ENCODE peak calls at places on chromosome 5, in five cellular contexts. One of them, this sample, is unnamed.
A peak's percentile ranks its signal among the peaks of the same experiment; 100 is the strongest.

GRCh38 chr5:126755593-126755992 is 21.3 kb upstream of the LMNB1 start:
- DNase-seq in GM12878: no peak
- DNase-seq in MM.1S: no peak
- DNase-seq in GM23248: no peak
- DNase-seq in trophoblast cell: no peak
- DNase-seq in this sample: no peak

GRCh38 chr5:37738057-37738691 is 101.7 kb downstream of the GDNF start:
- DNase-seq in trophoblast cell: peak; percentile 29
- DNase-seq in GM12878: peak; percentile 62
- DNase-seq in GM23248: peak; percentile 95
- DNase-seq in MM.1S: peak; percentile 93
- DNase-seq in this sample: peak; percentile 88

GRCh38 chr5:124956471-124957029 is 210.1 kb upstream of the ZNF608 start:
- DNase-seq in MM.1S: no peak
- DNase-seq in trophoblast cell: no peak
- DNase-seq in GM23248: no peak
- DNase-seq in GM12878: no peak
- DNase-seq in this sample: no peak

GRCh38 chr5:173004447-173004846 is 20.9 kb downstream of the ATP6V0E1 start:
- DNase-seq in trophoblast cell: no peak
- DNase-seq in GM12878: no peak
- DNase-seq in GM23248: no peak
- DNase-seq in MM.1S: no peak
- DNase-seq in this sample: no peak

GRCh38 chr5:102498271-102499034 is at the start of gene SLCO6A1:
- DNase-seq in trophoblast cell: no peak
- DNase-seq in GM23248: no peak
- DNase-seq in GM12878: no peak
- DNase-seq in MM.1S: no peak
- DNase-seq in this sample: no peak

GRCh38 chr5:865168-865521 is 14.4 kb upstream of the ZDHHC11 start:
- DNase-seq in MM.1S: no peak
- DNase-seq in GM12878: no peak
- DNase-seq in GM23248: no peak
- DNase-seq in trophoblast cell: no peak
- DNase-seq in this sample: no peak

GRCh38 chr5:12392246-12392645 is 488.0 kb upstream of the CTNND2 start:
- DNase-seq in GM23248: no peak
- DNase-seq in trophoblast cell: no peak
- DNase-seq in MM.1S: no peak
- DNase-seq in GM12878: no peak
- DNase-seq in this sample: no peak

GRCh38 chr5:90054612-90055011 is 354.9 kb downstream of the CETN3 start:
- DNase-seq in GM23248: no peak
- DNase-seq in MM.1S: no peak
- DNase-seq in GM12878: no peak
- DNase-seq in trophoblast cell: no peak
- DNase-seq in this sample: no peak

GRCh38 chr5:171418982-171419662 is at the start of gene FGF18:
- DNase-seq in GM12878: no peak
- DNase-seq in MM.1S: peak; percentile 72
- DNase-seq in trophoblast cell: peak; percentile 54
- DNase-seq in GM23248: peak; percentile 68
- DNase-seq in this sample: peak; percentile 53

GRCh38 chr5:88203977-88204735 is 64.5 kb downstream of the TMEM161B start:
- DNase-seq in GM12878: no peak
- DNase-seq in MM.1S: no peak
- DNase-seq in trophoblast cell: no peak
- DNase-seq in GM23248: no peak
- DNase-seq in this sample: peak; percentile 16

GRCh38 chr5:139378101-139378825 is 4.8 kb downstream of the SLC23A1 start:
- DNase-seq in MM.1S: no peak
- DNase-seq in GM12878: no peak
- DNase-seq in trophoblast cell: peak; percentile 44
- DNase-seq in GM23248: no peak
- DNase-seq in this sample: no peak

GRCh38 chr5:50711280-50711679 is 44.8 kb downstream of the PARP8 start:
- DNase-seq in MM.1S: peak; percentile 94
- DNase-seq in GM23248: no peak
- DNase-seq in GM12878: peak; percentile 87
- DNase-seq in trophoblast cell: no peak
- DNase-seq in this sample: peak; percentile 92

DNA sequence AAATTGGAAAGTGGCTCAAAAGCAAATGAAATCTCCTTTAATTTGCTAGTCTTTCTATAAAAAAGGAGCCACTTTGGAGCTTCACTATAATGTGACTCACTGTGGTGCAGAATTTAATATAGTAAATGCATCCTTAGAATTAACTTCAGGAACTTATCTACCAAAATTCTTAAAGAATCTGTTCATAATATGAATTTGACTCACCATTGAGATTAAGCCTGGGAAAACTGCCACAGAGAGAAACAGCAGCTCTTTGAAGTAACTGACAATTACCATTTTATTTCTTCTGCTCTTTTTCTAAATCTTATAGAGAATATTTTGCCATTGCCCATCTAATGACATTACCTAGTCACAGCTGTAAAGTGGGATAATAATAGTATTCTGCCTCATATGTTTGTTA is 211.9 kb upstream of the CDH6 start:
- DNase-seq in GM23248: peak; percentile 14
- DNase-seq in GM12878: no peak
- DNase-seq in MM.1S: no peak
- DNase-seq in trophoblast cell: no peak
- DNase-seq in this sample: no peak
- H3K4me1 ChIP-seq in GM23248: no peaks in the 10 kb centered on the region
- H3K4me1 ChIP-seq in GM12878: no peaks in the 10 kb centered on the region
- H3K4me1 ChIP-seq in MM.1S: no peaks in the 10 kb centered on the region
- H3K4me1 ChIP-seq in trophoblast cell: no peaks in the 10 kb centered on the region
- H3K4me1 ChIP-seq in this sample: no peaks in the 10 kb centered on the region

DNA sequence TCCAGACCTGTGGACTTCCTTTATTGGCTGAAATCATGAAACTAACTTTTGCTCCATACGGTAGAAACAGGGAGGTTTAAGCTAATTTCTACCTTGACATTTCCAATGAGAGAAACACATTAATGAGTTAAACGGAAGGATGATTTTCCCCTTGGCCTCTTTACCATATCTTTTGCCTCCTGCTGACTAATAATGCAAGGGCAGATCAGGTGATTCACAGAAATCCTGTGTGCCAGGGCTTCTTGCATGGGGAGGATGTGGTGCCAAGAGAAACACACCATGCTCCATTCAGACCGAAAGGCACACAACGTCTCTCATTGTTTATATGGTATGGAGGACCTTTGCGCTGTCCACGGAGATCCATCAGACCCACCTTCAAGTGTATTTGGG is 17.4 kb upstream of the PRLR start:
- DNase-seq in MM.1S: no peak
- DNase-seq in GM12878: no peak
- DNase-seq in GM23248: peak; percentile 24
- DNase-seq in trophoblast cell: no peak
- DNase-seq in this sample: peak; percentile 51
- H3K4me3 ChIP-seq in MM.1S: no peak overlapping the region
- H3K4me3 ChIP-seq in GM12878: no peak overlapping the region
- H3K4me3 ChIP-seq in GM23248: no peak overlapping the region
- H3K4me3 ChIP-seq in trophoblast cell: no peak overlapping the region
- H3K4me3 ChIP-seq in this sample: no peak overlapping the region

DNA sequence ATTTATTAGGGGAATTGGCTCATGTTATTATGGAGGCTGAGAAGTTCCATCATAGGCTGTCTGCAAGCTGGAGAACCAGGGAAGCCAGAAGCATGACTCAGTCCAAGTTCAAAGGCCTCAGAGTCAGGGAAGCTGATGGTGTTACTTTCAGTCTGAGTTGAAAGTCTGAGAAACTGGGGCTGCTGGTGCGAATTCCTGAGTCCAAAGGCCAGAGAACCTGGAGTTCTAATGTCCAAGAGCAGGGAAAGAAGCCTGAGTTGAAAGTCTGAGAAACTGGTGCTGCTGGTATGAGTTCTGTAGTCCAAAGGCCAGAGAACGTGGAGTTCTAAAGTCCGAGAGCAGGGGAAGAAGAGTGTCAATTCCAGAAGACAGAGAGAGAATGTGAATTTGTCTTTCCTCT is 641.1 kb downstream of the ISL1 start:
- DNase-seq in MM.1S: no peak
- DNase-seq in GM12878: no peak
- DNase-seq in GM23248: peak; percentile 1
- DNase-seq in trophoblast cell: no peak
- DNase-seq in this sample: peak; percentile 95
- H3K4me1 ChIP-seq in MM.1S: no peaks in the 10 kb centered on the region
- H3K4me1 ChIP-seq in GM12878: no peaks in the 10 kb centered on the region
- H3K4me1 ChIP-seq in GM23248: no peaks in the 10 kb centered on the region
- H3K4me1 ChIP-seq in trophoblast cell: no peaks in the 10 kb centered on the region
- H3K4me1 ChIP-seq in this sample: no peaks in the 10 kb centered on the region

GRCh38 chr5:121757753-121758152 is 93.9 kb upstream of the FTMT start:
- DNase-seq in MM.1S: no peak
- DNase-seq in trophoblast cell: no peak
- DNase-seq in GM23248: no peak
- DNase-seq in GM12878: no peak
- DNase-seq in this sample: no peak
- H3K4me3 ChIP-seq in MM.1S: no peak overlapping the region
- H3K4me3 ChIP-seq in trophoblast cell: no peak overlapping the region
- H3K4me3 ChIP-seq in GM23248: no peak overlapping the region
- H3K4me3 ChIP-seq in GM12878: no peak overlapping the region
- H3K4me3 ChIP-seq in this sample: no peak overlapping the region

DNA sequence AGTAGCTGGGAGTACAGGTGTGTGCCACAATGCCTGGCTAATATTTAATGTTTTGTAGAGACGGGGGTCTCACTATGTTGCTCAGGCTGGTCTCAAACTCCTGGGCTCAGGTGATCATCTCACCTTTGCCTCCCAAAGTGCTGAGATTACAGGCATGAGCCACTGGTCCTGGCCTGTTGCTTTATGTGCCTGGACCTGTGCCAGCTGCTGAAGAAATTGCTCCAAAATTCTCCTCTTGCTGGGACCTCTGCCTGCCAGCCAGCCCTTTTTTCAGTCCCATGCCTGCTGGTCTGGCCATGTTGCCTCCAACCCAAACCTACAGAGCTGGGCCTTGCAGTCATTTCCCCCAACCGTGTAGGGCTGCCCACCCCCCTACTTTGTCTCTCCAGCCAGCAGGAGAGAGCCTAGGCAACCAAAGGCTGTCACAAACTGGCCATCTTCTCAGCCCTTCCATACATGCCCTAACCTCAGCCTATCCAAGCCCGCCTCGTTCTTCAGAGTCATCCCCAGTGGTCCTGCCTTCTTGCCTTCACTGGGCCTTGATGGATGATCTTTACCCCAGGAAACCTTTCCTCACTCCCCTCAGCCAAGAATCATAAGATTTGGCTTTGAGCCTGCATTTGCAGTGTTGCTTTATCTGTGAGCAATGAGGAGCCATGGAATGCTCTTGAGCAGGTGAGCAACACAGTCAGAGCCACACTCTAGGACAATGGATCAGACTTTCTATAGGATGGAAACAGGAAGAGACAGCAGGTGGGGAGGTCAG is 27.4 kb upstream of the SYNPO start:
- DNase-seq in GM12878: no peak
- DNase-seq in trophoblast cell: no peak
- DNase-seq in GM23248: no peak
- DNase-seq in MM.1S: no peak
- DNase-seq in this sample: no peak
- H3K4me1 ChIP-seq in GM12878: no peaks in the 10 kb centered on the region
- H3K4me1 ChIP-seq in trophoblast cell: peaks cover 2% of the 10 kb centered on the region
- H3K4me1 ChIP-seq in GM23248: peaks cover 13% of the 10 kb centered on the region
- H3K4me1 ChIP-seq in MM.1S: no peaks in the 10 kb centered on the region
- H3K4me1 ChIP-seq in this sample: peaks cover 41% of the 10 kb centered on the region

This sample was measured in small intestine.